ENCODE peak calls at places on chromosomes 6 and 20, in eight cellular contexts. P is D341Med; O is EH; G is C1 segment of cervical spinal cord; A is neural crest cell; X is B cell; R is HTR-8/SVneo; H is activated CD4-positive, CD25-positive, alpha-beta regulatory T cell. N is an unnamed sample.

GRCh38 chr6:154060076-154060475 is 21.0 kb downstream of the OPRM1 start:
- DNase-seq in A (no peak), P (no peak), H (no peak), R (no peak), X (no peak), G (no peak), O (no peak), N (no peak)

GRCh38 chr20:57589728-57590484 is 29.0 kb downstream of the PCK1 start:
- DNase-seq in G (no peak), X (no peak), O (no peak), P (no peak), H (no peak), R (no peak), A (no peak), N (no peak)

GRCh38 chr6:168709991-168710390 is 269.0 kb downstream of the SMOC2 start:
- DNase-seq in H (no peak), G (no peak), P (no peak), X (no peak), R (no peak), O (no peak), A (no peak), N (no peak)

GRCh38 chr6:164109770-164110140 is 695.2 kb downstream of the QKI start:
- DNase-seq in H (no peak), P (peak; percentile 38), A (no peak), G (no peak), R (no peak), O (no peak), X (no peak), N (no peak)

GRCh38 chr6:169639653-169640278 is 62.1 kb downstream of the WDR27 start:
- DNase-seq in O (peak; percentile 14), G (no peak), X (no peak), H (no peak), A (no peak), R (no peak), P (no peak), N (no peak)

GRCh38 chr6:154292855-154293519 is 63.6 kb downstream of the IPCEF1 start:
- DNase-seq in G (no peak), P (no peak), O (peak; percentile 73), X (no peak), R (peak; percentile 52), A (no peak), H (no peak), N (no peak)

GRCh38 chr20:21103582-21104465 is 2.3 kb downstream of the LINC00237 start:
- DNase-seq in X (peak; percentile 35), H (no peak), O (no peak), G (no peak), P (peak; percentile 36), R (no peak), A (no peak), N (no peak)

GRCh38 chr6:161188547-161189465 is 85.1 kb downstream of the AGPAT4 start:
- DNase-seq in O (no peak), X (no peak), G (no peak), R (no peak), H (no peak), P (no peak), A (no peak), N (no peak)

GRCh38 chr6:137975058-137975940 is 108.2 kb downstream of the TNFAIP3 start:
- DNase-seq in H (no peak), P (no peak), O (peak; percentile 37), R (no peak), A (no peak), G (no peak), X (no peak), N (no peak)

GRCh38 chr20:8755340-8756118 is 313.4 kb upstream of the PLCB4 start:
- DNase-seq in X (no peak), H (no peak), R (no peak), P (no peak), A (no peak), O (no peak), G (no peak), N (no peak)

GRCh38 chr20:48852609-48853008 is 24.8 kb upstream of the PREX1 start:
- DNase-seq in R (no peak), P (no peak), X (no peak), H (no peak), G (no peak), O (no peak), A (no peak), N (no peak)

GRCh38 chr6:160348552-160349441 is 619 bp downstream of the SLC22A3 start:
- DNase-seq in A (peak; percentile 36), G (no peak), H (no peak), O (no peak), P (no peak), R (no peak), X (no peak), N (no peak)

GRCh38 chr6:21753571-21754108 is 160.1 kb downstream of the SOX4 start:
- DNase-seq in A (no peak), O (peak; percentile 88), G (no peak), X (no peak), H (no peak), P (no peak), R (no peak), N (no peak)